ENCODE peak calls at places on chromosomes 13 and 19, in five cellular contexts. J is neuronal stem cell, K is H9, Q is mammary epithelial cell, O is fibroblast of lung. H is an unnamed sample. For H3K9me3, the result is how much of the 10 kb centered on the place peaks cover.

GRCh38 chr13:43077446-43077845 is 54.1 kb downstream of the DNAJC15 start:
- DNase-seq in J (no peak), K (no peak), Q (no peak), O (no peak), H (peak)

GRCh38 chr19:34667349-34668076 is 9.4 kb downstream of the SCGB2B2 start:
- DNase-seq in J (no peak), K (peak), Q (no peak), O (peak), H (no peak)

GRCh38 chr19:2616741-2617392 is 85.6 kb downstream of the GNG7 start:
- DNase-seq in J (no peak), K (no peak), Q (no peak), O (no peak), H (no peak)

GRCh38 chr13:23811366-23812027 is 77.7 kb downstream of the MIPEP start:
- DNase-seq in J (no peak), K (no peak), Q (no peak), O (no peak), H (peak)

GRCh38 chr13:54194233-54195024 is 1165.8 kb downstream of the OLFM4 start:
- DNase-seq in J (no peak), K (no peak), Q (no peak), O (no peak), H (no peak)

GRCh38 chr19:39497850-39498261 is 891 bp upstream of the DLL3 start:
- DNase-seq in J (peak), K (peak), Q (no peak), O (peak), H (peak)

GRCh38 chr19:31316201-31316951 is 32.9 kb downstream of the TSHZ3 start:
- DNase-seq in J (peak), K (no peak), Q (no peak), O (peak), H (peak)

GRCh38 chr13:102002271-102002670 is 399.6 kb downstream of the FGF14 start:
- DNase-seq in J (no peak), K (no peak), Q (no peak), O (peak), H (no peak)

GRCh38 chr13:103839460-103839859 is 773.2 kb upstream of the SLC10A2 start:
- DNase-seq in J (no peak), K (no peak), Q (no peak), O (no peak), H (no peak)

GRCh38 chr19:49338691-49339363 is 3.6 kb downstream of the CD37 start:
- DNase-seq in J (peak), K (peak), Q (peak), O (peak), H (peak)

GRCh38 chr19:30097746-30098280 is 155.8 kb downstream of the URI1 start:
- DNase-seq in J (no peak), K (no peak), Q (no peak), O (no peak), H (no peak)

DNA sequence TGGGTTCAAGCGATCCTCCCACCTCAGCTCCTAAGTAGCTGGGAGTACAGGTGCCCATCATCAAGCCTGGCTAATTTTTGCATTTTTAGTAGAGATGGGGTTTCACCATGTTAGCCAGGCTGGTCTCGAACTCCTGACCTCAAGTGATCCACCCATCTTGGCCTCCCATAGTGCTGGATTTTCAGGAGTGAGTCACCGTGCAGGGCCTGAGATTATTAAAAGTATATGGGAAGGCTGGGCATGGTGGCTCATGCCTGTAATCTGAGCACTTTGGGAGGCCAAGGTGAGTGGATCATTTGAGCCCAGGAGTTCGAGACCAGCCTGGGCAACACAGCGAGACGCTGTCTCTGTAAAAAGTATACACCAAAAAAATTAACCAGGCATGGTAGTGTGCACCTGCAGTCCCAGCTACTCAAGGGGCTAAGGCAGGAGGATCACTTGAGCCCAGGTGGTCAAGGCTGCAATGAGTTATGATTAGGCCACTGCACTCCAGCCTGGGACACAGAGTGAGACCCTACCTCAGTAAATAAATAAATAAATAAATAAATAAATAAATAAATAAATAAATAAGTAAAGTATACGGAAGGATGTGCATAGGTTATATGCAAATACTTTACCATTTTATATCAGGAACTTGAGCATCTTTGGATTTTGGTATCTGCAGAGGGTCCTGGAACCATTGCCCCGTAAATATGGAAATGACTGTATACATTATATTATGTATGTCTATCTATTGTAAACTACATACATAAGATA is 854 bp downstream of the IL12RB1 start:
- DNase-seq in J (no peak), K (no peak), Q (no peak), O (no peak), H (no peak)
- H3K9ac ChIP-seq in J (no peak), K (no peak), Q (no peak), O (no peak), H (no peak)

DNA sequence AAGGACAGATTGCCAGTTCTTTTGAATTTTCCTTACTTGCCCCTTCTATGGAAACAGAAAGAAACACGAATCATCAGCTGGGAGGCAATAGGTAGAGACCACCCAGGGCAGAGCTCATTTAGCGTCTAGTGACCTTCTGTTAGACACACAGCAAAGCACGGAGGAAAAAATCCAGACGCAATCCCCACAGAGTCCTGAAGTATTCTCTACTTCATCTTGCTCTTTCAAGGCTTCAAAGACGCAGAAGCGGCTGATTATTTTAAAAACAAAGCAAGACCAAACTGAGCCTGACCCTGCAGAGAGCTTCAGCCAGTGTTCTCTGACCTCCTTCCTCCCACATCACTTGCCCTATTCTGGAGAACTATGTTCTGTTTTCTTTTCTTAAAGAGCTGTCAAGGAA is 674.5 kb upstream of the SGCG start:
- DNase-seq in J (peak), K (no peak), Q (no peak), O (no peak), H (peak)
- H3K9me3 ChIP-seq in J (under half), K (under half), Q (under half), O (under half), H (under half)

GRCh38 chr13:40992678-40993077 is 26.4 kb downstream of the ELF1 start:
- DNase-seq in J (no peak), K (no peak), Q (no peak), O (no peak), H (no peak)
- H3K9ac ChIP-seq in J (no peak), K (no peak), Q (no peak), O (no peak), H (no peak)

DNA sequence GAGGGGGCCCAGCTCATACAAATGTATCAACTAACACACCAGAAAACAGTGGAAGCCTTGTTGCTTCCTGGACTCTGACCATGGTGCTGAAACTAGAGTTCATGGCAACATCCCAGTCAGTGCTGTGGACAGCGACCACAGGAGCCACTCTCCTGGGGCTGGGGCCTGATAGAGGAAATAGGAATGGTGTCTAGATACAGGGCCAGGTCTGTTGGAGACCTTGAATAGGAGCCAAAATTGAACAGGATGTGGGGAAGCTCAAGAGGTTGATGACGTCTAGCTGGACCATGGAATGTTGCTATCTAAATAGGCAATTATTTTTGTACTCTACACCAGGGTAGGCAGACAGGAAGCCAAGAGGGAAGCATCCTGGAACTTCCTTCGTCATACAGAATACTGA is 21.8 kb downstream of the LILRB4 start:
- DNase-seq in J (no peak), K (no peak), Q (peak), O (peak), H (peak)
- H3K9me3 ChIP-seq in J (under half), K (half or more), Q (under half), O (under half), H (under half)

GRCh38 chr19:46546194-46546896 is 50.7 kb upstream of the PNMA8B start:
- DNase-seq in J (no peak), K (peak), Q (peak), O (peak), H (peak)
- H3K9ac ChIP-seq in J (no peak), K (no peak), Q (no peak), O (no peak), H (no peak)

DNA sequence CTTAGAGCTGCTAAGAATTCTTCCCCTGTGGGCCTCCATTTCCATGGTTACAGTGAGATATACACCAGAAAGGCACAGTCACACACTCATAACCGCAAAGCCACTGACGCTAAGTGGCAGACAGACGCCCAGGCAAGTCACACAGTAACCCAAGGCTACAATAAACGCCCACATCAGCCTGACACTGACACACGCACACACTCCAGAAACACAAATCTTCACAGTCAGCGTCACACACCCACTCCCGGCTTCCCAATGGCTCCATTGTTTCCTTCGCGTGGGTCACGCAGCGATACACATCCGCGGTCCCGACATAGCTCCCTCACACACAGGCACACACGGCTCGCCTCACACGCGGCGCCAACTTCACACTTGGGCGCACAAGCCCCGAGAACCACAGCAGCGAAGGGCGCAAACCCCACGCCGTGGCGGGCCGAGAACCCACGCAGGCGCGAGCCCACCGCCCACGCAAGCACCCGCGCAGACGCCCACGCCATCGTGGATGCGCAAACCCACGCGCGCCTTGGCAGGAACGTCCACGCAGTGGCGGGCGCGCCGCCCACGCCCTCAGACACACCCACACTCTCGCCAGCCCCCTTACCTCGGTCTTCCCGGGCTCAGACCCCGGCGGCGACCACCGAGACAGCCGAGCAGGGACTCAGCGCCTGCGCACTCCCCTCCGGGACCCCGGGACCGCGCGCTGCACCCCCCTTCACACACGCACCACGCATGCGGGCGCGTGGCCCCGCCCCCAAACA is at the start of gene ZNF667:
- DNase-seq in J (peak), K (no peak), Q (peak), O (peak), H (peak)
- H3K9me3 ChIP-seq in J (under half), K (under half), Q (under half), O (under half), H (under half)

GRCh38 chr19:45456500-45456815 is 11.3 kb upstream of the FOSB start:
- DNase-seq in J (no peak), K (no peak), Q (no peak), O (no peak), H (no peak)
- H3K9ac ChIP-seq in J (no peak), K (no peak), Q (peak), O (peak), H (no peak)